ENCODE peak calls at places on chromosomes 2 and 18, in nine cellular contexts. J is body of pancreas; O is HCEC 1CT; Z is 8988T; B is WTC11; C is activated naive CD4-positive, alpha-beta T cell treated with anti-CD3 and anti-CD28 coated beads, Interleukin-2, amount 10 ng/mL, durations not matched to agents 7 days and 5 days; V is choroid plexus epithelial cell; N is EH; Q is HT-29. G is an unnamed sample.
A peak's percentile ranks its signal among the peaks of the same experiment; 100 is the strongest.

GRCh38 chr2:70089220-70089945 is 2.1 kb downstream of the PCBP1 start:
- DNase-seq in J (peak; percentile 38), O (no peak), Z (no peak), B (peak; percentile 65), C (peak; percentile 63), V (peak; percentile 42), N (peak; percentile 46), Q (peak; percentile 18), G (peak; percentile 48)

GRCh38 chr2:65309699-65310098 is 82.1 kb downstream of the ACTR2 start:
- DNase-seq in J (peak; percentile 55), O (no peak), Z (no peak), B (no peak), C (no peak), V (no peak), N (no peak), Q (peak; percentile 17), G (no peak)

GRCh38 chr2:118815314-118815713 is 32.1 kb downstream of the EN1 start:
- DNase-seq in J (no peak), O (no peak), Z (no peak), B (no peak), C (no peak), V (no peak), N (no peak), Q (no peak), G (no peak)

GRCh38 chr2:73006969-73007710 is 64.4 kb downstream of the SFXN5 start:
- DNase-seq in J (no peak), O (no peak), Z (no peak), B (no peak), C (no peak), V (peak; percentile 45), N (no peak), Q (no peak), G (no peak)

GRCh38 chr2:157415632-157416101 is 28.2 kb downstream of the CYTIP start:
- DNase-seq in J (no peak), O (no peak), Z (no peak), B (no peak), C (no peak), V (no peak), N (no peak), Q (no peak), G (no peak)

GRCh38 chr2:201879986-201880385 is 73.6 kb downstream of the CDK15 start:
- DNase-seq in J (no peak), O (no peak), Z (no peak), B (no peak), C (no peak), V (no peak), N (peak; percentile 25), Q (no peak), G (no peak)

GRCh38 chr18:58189008-58189407 is 145.0 kb downstream of the NEDD4L start:
- DNase-seq in J (no peak), O (no peak), Z (no peak), B (no peak), C (no peak), V (no peak), N (no peak), Q (no peak), G (no peak)

GRCh38 chr2:20666364-20667150 is at the start of gene GDF7:
- DNase-seq in J (peak; percentile 55), O (no peak), Z (peak; percentile 97), B (peak; percentile 72), C (peak; percentile 49), V (no peak), N (peak; percentile 47), Q (no peak), G (peak; percentile 36)

GRCh38 chr2:192828947-192829346 is 634.2 kb upstream of the TMEFF2 start:
- DNase-seq in J (peak; percentile 5), O (no peak), Z (no peak), B (no peak), C (no peak), V (no peak), N (no peak), Q (no peak), G (no peak)

GRCh38 chr2:153912798-153913396 is 41.2 kb downstream of the GALNT13 start:
- DNase-seq in J (no peak), O (no peak), Z (no peak), B (no peak), C (no peak), V (no peak), N (no peak), Q (no peak), G (no peak)

G was measured in SK-MEL-5.